ENCODE peak calls at places on chromosomes 12 and 14, in four cellular contexts. U, X, Q and J are unnamed samples.

GRCh38 chr12:8996682-8997405 is 7.5 kb downstream of the KLRG1 start:
- DNase-seq in U (no peak), X (peak), Q (no peak), J (no peak)

GRCh38 chr12:50400104-50400637 is 514 bp upstream of the LARP4 start:
- DNase-seq in U (no peak), X (no peak), Q (no peak), J (no peak)

GRCh38 chr12:116657921-116658495 is 79.9 kb downstream of the SPRING1 start:
- DNase-seq in U (no peak), X (no peak), Q (no peak), J (no peak)

GRCh38 chr14:64293976-64294671 is at the start of gene ESR2:
- DNase-seq in U (peak), X (peak), Q (no peak), J (no peak)

GRCh38 chr14:90971687-90972086 is 88.8 kb downstream of the RPS6KA5 start:
- DNase-seq in U (no peak), X (no peak), Q (no peak), J (no peak)

GRCh38 chr14:49972840-49973239 is 80.0 kb downstream of the ARF6 start:
- DNase-seq in U (no peak), X (peak), Q (peak), J (peak)

GRCh38 chr12:53044052-53044581 is 5.7 kb upstream of the TNS2 start:
- DNase-seq in U (no peak), X (no peak), Q (no peak), J (no peak)

GRCh38 chr12:107522692-107523477 is 162.7 kb upstream of the PWP1 start:
- DNase-seq in U (no peak), X (no peak), Q (no peak), J (no peak)

GRCh38 chr14:101770183-101770582 is 8.7 kb downstream of the PPP2R5C start:
- DNase-seq in U (no peak), X (no peak), Q (no peak), J (no peak)

GRCh38 chr12:57475271-57476161 is 4.2 kb downstream of the ARHGAP9 start:
- DNase-seq in U (peak), X (peak), Q (no peak), J (no peak)

GRCh38 chr12:6228535-6229223 is 28.5 kb downstream of the CD9 start:
- DNase-seq in U (no peak), X (no peak), Q (no peak), J (no peak)

GRCh38 chr12:6229224-6229748 is 29.1 kb downstream of the CD9 start:
- DNase-seq in U (no peak), X (no peak), Q (no peak), J (no peak)

GRCh38 chr12:6231359-6232268 is 31.4 kb downstream of the CD9 start:
- DNase-seq in U (no peak), X (peak), Q (no peak), J (no peak)

GRCh38 chr12:6229823-6230222 is 29.6 kb downstream of the CD9 start:
- DNase-seq in U (peak), X (peak), Q (no peak), J (no peak)

DNA sequence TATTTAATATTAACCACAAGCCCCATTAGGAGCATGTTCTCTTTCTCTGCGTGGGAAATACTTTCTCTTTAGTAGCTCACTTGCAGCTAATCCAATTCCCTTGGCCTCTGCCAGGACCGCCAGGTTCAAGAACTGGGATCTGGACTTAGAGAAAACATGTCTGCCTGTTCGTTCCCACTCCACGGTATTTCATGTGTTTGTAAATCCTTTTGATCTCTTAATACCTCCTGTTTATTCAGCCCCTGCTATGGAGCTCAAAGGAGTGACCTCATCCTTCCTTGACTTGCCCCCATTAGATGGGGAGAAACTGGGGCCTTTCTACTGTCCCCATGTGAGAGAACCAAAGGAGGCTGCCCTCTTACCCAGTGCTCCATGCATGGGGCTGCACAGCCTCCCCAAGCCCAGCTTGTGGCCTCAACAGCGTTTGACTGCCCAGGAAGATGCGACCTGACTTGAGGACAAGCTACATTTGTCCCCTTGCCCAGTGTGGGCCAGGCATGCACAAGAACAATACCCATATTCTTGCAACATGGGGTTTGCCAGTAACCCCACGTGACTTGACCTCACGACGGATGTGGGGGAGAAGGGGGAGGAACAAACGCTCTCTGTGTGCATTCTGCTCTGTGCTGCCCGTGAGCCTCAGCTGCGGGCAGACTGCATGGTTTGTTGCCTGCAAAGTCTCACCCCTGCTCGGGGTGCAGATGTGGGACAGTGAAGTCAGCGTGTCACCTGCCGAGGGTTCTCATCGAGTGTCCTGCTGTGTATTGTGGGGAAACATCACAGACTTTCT is 30.3 kb downstream of the CD9 start:
- DNase-seq in U (peak), X (peak), Q (peak), J (no peak)
- H3K27ac ChIP-seq in U (peak), X (peak), Q (peak), J (peak)

DNA sequence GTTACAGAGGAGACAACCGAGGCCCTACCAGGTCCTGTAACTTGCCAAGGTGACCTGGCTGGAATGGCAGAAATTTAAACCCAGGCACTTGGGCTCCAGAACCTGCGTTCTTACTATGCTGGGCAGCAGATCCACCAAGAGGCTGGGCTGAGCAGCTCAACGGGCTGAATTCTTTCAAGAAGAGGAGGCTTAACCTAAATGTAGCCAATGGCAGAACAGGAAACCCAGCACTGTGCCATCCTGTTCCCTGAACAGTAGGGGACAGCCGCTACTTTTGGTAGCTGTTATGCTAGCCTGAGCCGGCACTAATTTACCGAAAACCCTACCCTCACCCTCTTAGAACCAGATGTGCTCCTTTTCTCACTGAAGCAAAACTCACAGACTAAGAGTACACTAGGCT is 86.1 kb downstream of the ACTN1 start:
- DNase-seq in U (no peak), X (no peak), Q (no peak), J (no peak)
- TF ChIP-seq CTCF in U (no peak), X (no peak), Q (no peak), J (no peak)

GRCh38 chr12:123049398-123050250 is 69.1 kb downstream of the ARL6IP4 start:
- DNase-seq in U (no peak), X (peak), Q (no peak), J (no peak)
- H3K27ac ChIP-seq in U (no peak), X (no peak), Q (no peak), J (no peak)

DNA sequence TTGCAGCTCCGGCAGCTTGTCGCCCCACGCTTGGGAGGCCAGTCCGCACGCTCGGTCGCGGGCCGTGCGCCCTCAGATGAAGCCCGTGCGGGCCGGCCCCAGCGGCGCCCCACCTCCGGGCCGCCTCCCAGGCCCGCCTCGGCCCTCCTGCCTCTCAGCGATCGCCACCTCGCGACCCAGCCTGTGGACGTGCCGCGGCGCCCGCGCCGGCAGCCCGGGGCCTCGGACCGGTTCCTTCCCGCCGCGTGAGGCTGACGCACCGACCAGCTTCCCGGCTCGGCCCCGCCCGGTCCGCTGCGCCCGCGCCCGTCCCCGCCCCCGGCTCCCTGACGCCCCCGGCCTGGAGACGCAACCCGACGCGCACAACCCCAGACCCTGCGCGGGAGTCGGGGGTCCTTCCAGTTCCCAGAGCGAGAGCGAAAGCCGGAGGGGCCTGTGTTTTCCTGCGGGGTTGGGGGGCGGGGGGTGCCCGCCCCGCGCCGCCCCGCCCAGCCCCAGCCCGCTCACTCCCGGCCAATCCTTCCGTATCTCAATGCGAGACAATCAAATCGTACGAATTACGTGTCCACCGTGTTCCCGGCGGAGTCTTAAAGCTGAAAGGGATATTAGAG is at the start of gene ERO1A:
- DNase-seq in U (peak), X (peak), Q (peak), J (peak)
- TF ChIP-seq CTCF in U (no peak), X (no peak), Q (no peak), J (no peak)

GRCh38 chr12:6116481-6117021 is 7.9 kb downstream of the VWF start:
- DNase-seq in U (no peak), X (peak), Q (no peak), J (no peak)
- H3K27ac ChIP-seq in U (peak), X (no peak), Q (peak), J (no peak)

GRCh38 chr12:18644564-18644963 is 93.2 kb downstream of the PLCZ1 start:
- DNase-seq in U (no peak), X (no peak), Q (no peak), J (no peak)

GRCh38 chr12:18646307-18646706 is 91.5 kb downstream of the PLCZ1 start:
- DNase-seq in U (no peak), X (no peak), Q (no peak), J (no peak)

GRCh38 chr12:18643673-18644072 is 94.1 kb downstream of the PLCZ1 start:
- DNase-seq in U (no peak), X (peak), Q (no peak), J (no peak)
- TF ChIP-seq CTCF in U (no peak), X (no peak), Q (no peak), J (no peak)

GRCh38 chr12:93813181-93813580 is 136.0 kb downstream of the CRADD start:
- DNase-seq in U (no peak), X (peak), Q (no peak), J (no peak)
- H3K27ac ChIP-seq in U (peak), X (peak), Q (peak), J (no peak)